ENCODE peak calls at places on chromosomes 13 and 19, in five cellular contexts. One of them, this sample, is unnamed.

GRCh38 chr19:48606463-48607358 is at the start of gene SPACA4:
- DNase-seq in colonic mucosa: no peak
- DNase-seq in neural progenitor cell: no peak
- DNase-seq in HCT116: no peak
- DNase-seq in fibroblast of lung: no peak
- DNase-seq in this sample: no peak

GRCh38 chr13:29903524-29903923 is 53.1 kb upstream of the UBL3 start:
- DNase-seq in HCT116: no peak
- DNase-seq in colonic mucosa: peak; percentile 62
- DNase-seq in neural progenitor cell: no peak
- DNase-seq in fibroblast of lung: no peak
- DNase-seq in this sample: no peak

GRCh38 chr13:25948910-25949309 is 102.9 kb downstream of the SHISA2 start:
- DNase-seq in colonic mucosa: no peak
- DNase-seq in neural progenitor cell: no peak
- DNase-seq in HCT116: no peak
- DNase-seq in fibroblast of lung: no peak
- DNase-seq in this sample: no peak

GRCh38 chr19:8445488-8446001 is 770 bp downstream of the HNRNPM start:
- DNase-seq in HCT116: no peak
- DNase-seq in fibroblast of lung: no peak
- DNase-seq in colonic mucosa: peak; percentile 68
- DNase-seq in neural progenitor cell: peak; percentile 78
- DNase-seq in this sample: peak; percentile 54

GRCh38 chr19:44641460-44641859 is 2.2 kb upstream of the PVR start:
- DNase-seq in HCT116: no peak
- DNase-seq in neural progenitor cell: no peak
- DNase-seq in colonic mucosa: no peak
- DNase-seq in fibroblast of lung: no peak
- DNase-seq in this sample: no peak

GRCh38 chr13:75803175-75803611 is 167.1 kb downstream of the LMO7 start:
- DNase-seq in neural progenitor cell: no peak
- DNase-seq in HCT116: no peak
- DNase-seq in fibroblast of lung: no peak
- DNase-seq in colonic mucosa: peak; percentile 44
- DNase-seq in this sample: peak; percentile 24

GRCh38 chr13:38361551-38362262 is 12.1 kb downstream of the UFM1 start:
- DNase-seq in neural progenitor cell: no peak
- DNase-seq in HCT116: no peak
- DNase-seq in fibroblast of lung: no peak
- DNase-seq in colonic mucosa: no peak
- DNase-seq in this sample: no peak

GRCh38 chr19:16375936-16376185 is 51.2 kb downstream of the KLF2 start:
- DNase-seq in colonic mucosa: no peak
- DNase-seq in HCT116: no peak
- DNase-seq in neural progenitor cell: no peak
- DNase-seq in fibroblast of lung: no peak
- DNase-seq in this sample: no peak

GRCh38 chr13:98873377-98874028 is 104.4 kb downstream of the DOCK9 start:
- DNase-seq in colonic mucosa: no peak
- DNase-seq in neural progenitor cell: no peak
- DNase-seq in HCT116: no peak
- DNase-seq in fibroblast of lung: no peak
- DNase-seq in this sample: no peak

GRCh38 chr13:95745752-95746151 is 68.8 kb downstream of the DNAJC3 start:
- DNase-seq in HCT116: no peak
- DNase-seq in colonic mucosa: no peak
- DNase-seq in fibroblast of lung: no peak
- DNase-seq in neural progenitor cell: no peak
- DNase-seq in this sample: no peak

GRCh38 chr13:98842858-98843481 is 90.5 kb upstream of the SLC15A1 start:
- DNase-seq in HCT116: peak; percentile 57
- DNase-seq in neural progenitor cell: peak; percentile 86
- DNase-seq in colonic mucosa: peak; percentile 72
- DNase-seq in fibroblast of lung: peak; percentile 84
- DNase-seq in this sample: peak; percentile 77

GRCh38 chr19:13707901-13708300 is 56.4 kb upstream of the MRI1 start:
- DNase-seq in colonic mucosa: no peak
- DNase-seq in fibroblast of lung: peak; percentile 19
- DNase-seq in neural progenitor cell: no peak
- DNase-seq in HCT116: no peak
- DNase-seq in this sample: no peak

GRCh38 chr13:102328909-102329308 is 72.9 kb downstream of the FGF14 start:
- DNase-seq in colonic mucosa: no peak
- DNase-seq in fibroblast of lung: peak; percentile 18
- DNase-seq in HCT116: no peak
- DNase-seq in neural progenitor cell: no peak
- DNase-seq in this sample: no peak

GRCh38 chr19:3450796-3451411 is 29.4 kb downstream of the SMIM24 start:
- DNase-seq in colonic mucosa: no peak
- DNase-seq in HCT116: no peak
- DNase-seq in fibroblast of lung: peak; percentile 100
- DNase-seq in neural progenitor cell: no peak
- DNase-seq in this sample: peak; percentile 99

GRCh38 chr19:2309734-2310362 is 1.9 kb upstream of the LINGO3 start:
- DNase-seq in colonic mucosa: no peak
- DNase-seq in neural progenitor cell: no peak
- DNase-seq in fibroblast of lung: peak; percentile 30
- DNase-seq in HCT116: no peak
- DNase-seq in this sample: no peak

GRCh38 chr13:113965383-113965874 is 8.4 kb downstream of the C13orf46 start:
- DNase-seq in colonic mucosa: no peak
- DNase-seq in fibroblast of lung: no peak
- DNase-seq in neural progenitor cell: no peak
- DNase-seq in HCT116: no peak
- DNase-seq in this sample: no peak

GRCh38 chr19:51123381-51124186 is 1.1 kb upstream of the SIGLEC9 start:
- DNase-seq in HCT116: no peak
- DNase-seq in neural progenitor cell: no peak
- DNase-seq in colonic mucosa: no peak
- DNase-seq in fibroblast of lung: no peak
- DNase-seq in this sample: no peak

GRCh38 chr19:37227996-37228395 is 10.0 kb downstream of the ZNF383 start:
- DNase-seq in colonic mucosa: no peak
- DNase-seq in neural progenitor cell: peak; percentile 42
- DNase-seq in HCT116: no peak
- DNase-seq in fibroblast of lung: no peak
- DNase-seq in this sample: no peak

GRCh38 chr19:58170860-58171259 is 12.0 kb upstream of the ZNF274 start:
- DNase-seq in colonic mucosa: no peak
- DNase-seq in fibroblast of lung: no peak
- DNase-seq in neural progenitor cell: no peak
- DNase-seq in HCT116: no peak
- DNase-seq in this sample: no peak

GRCh38 chr19:2127758-2128157 is 23.6 kb downstream of the AP3D1 start:
- DNase-seq in HCT116: no peak
- DNase-seq in colonic mucosa: no peak
- DNase-seq in neural progenitor cell: no peak
- DNase-seq in fibroblast of lung: no peak
- DNase-seq in this sample: no peak

GRCh38 chr19:35509018-35509652 is 4.3 kb downstream of the DMKN start:
- DNase-seq in HCT116: peak; percentile 59
- DNase-seq in neural progenitor cell: peak; percentile 62
- DNase-seq in colonic mucosa: peak; percentile 67
- DNase-seq in fibroblast of lung: no peak
- DNase-seq in this sample: no peak

GRCh38 chr13:64529874-64530485 is 2700.2 kb downstream of the PCDH9 start:
- DNase-seq in neural progenitor cell: peak; percentile 20
- DNase-seq in fibroblast of lung: peak; percentile 14
- DNase-seq in HCT116: peak; percentile 19
- DNase-seq in colonic mucosa: no peak
- DNase-seq in this sample: no peak

GRCh38 chr13:48037346-48038173 is at the start of gene NUDT15:
- DNase-seq in HCT116: peak; percentile 95
- DNase-seq in fibroblast of lung: peak; percentile 97
- DNase-seq in colonic mucosa: peak; percentile 94
- DNase-seq in neural progenitor cell: peak; percentile 97
- DNase-seq in this sample: peak; percentile 96

GRCh38 chr19:23509686-23510450 is 114.6 kb upstream of the ZNF91 start:
- DNase-seq in fibroblast of lung: no peak
- DNase-seq in neural progenitor cell: no peak
- DNase-seq in colonic mucosa: no peak
- DNase-seq in HCT116: no peak
- DNase-seq in this sample: no peak

GRCh38 chr19:18420931-18421330 is 1.7 kb downstream of the SSBP4 start:
- DNase-seq in neural progenitor cell: no peak
- DNase-seq in HCT116: no peak
- DNase-seq in fibroblast of lung: no peak
- DNase-seq in colonic mucosa: no peak
- DNase-seq in this sample: no peak
- H3K9ac ChIP-seq in neural progenitor cell: no peak overlapping the region
- H3K9ac ChIP-seq in HCT116: peak overlapping the region; percentile 96
- H3K9ac ChIP-seq in fibroblast of lung: no peak overlapping the region
- H3K9ac ChIP-seq in colonic mucosa: peak overlapping the region; percentile 24
- H3K9ac ChIP-seq in this sample: peak overlapping the region; percentile 71

GRCh38 chr13:28434934-28435333 is 60.0 kb downstream of the FLT1 start:
- DNase-seq in fibroblast of lung: no peak
- DNase-seq in neural progenitor cell: no peak
- DNase-seq in HCT116: no peak
- DNase-seq in colonic mucosa: no peak
- DNase-seq in this sample: no peak

GRCh38 chr13:28429685-28430290 is 65.1 kb downstream of the FLT1 start:
- DNase-seq in fibroblast of lung: no peak
- DNase-seq in neural progenitor cell: no peak
- DNase-seq in HCT116: no peak
- DNase-seq in colonic mucosa: no peak
- DNase-seq in this sample: no peak

GRCh38 chr13:28425796-28426195 is 69.1 kb downstream of the FLT1 start:
- DNase-seq in HCT116: no peak
- DNase-seq in colonic mucosa: no peak
- DNase-seq in neural progenitor cell: no peak
- DNase-seq in fibroblast of lung: no peak
- DNase-seq in this sample: no peak

DNA sequence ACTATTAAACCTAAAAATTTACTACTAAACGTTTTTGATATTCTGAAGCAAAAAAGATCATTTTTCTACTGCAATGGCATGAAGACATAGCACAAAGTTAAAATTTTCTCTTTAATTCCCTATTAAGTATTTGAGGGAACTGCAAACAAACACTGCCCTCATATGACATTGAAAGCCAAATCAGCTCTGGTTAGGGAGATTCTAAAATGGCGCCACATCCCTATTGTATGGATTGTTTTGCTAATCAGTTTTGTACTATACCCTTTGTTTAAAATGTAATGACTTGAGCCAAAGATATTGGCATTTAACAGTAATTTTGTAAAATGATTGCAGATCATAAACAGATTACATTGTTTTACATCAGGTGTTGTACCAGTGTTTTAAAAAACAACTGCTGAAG is 65.8 kb downstream of the FLT1 start:
- DNase-seq in fibroblast of lung: no peak
- DNase-seq in colonic mucosa: no peak
- DNase-seq in HCT116: no peak
- DNase-seq in neural progenitor cell: no peak
- DNase-seq in this sample: no peak
- TF ChIP-seq CTCF in fibroblast of lung: no peak
- TF ChIP-seq CTCF in colonic mucosa: no peak
- TF ChIP-seq CTCF in HCT116: no peak
- TF ChIP-seq CTCF in neural progenitor cell: no peak
- TF ChIP-seq CTCF in this sample: no peak

GRCh38 chr19:46607441-46607841 is 6.3 kb downstream of the CALM3 start:
- DNase-seq in HCT116: no peak
- DNase-seq in colonic mucosa: peak; percentile 15
- DNase-seq in neural progenitor cell: no peak
- DNase-seq in fibroblast of lung: no peak
- DNase-seq in this sample: no peak
- H3K4me1 ChIP-seq in HCT116: peaks cover 14% of the 10 kb centered on the region
- H3K4me1 ChIP-seq in colonic mucosa: peaks cover 12% of the 10 kb centered on the region
- H3K4me1 ChIP-seq in neural progenitor cell: peaks cover 26% of the 10 kb centered on the region
- H3K4me1 ChIP-seq in fibroblast of lung: peaks cover 14% of the 10 kb centered on the region
- H3K4me1 ChIP-seq in this sample: peaks cover 13% of the 10 kb centered on the region

DNA sequence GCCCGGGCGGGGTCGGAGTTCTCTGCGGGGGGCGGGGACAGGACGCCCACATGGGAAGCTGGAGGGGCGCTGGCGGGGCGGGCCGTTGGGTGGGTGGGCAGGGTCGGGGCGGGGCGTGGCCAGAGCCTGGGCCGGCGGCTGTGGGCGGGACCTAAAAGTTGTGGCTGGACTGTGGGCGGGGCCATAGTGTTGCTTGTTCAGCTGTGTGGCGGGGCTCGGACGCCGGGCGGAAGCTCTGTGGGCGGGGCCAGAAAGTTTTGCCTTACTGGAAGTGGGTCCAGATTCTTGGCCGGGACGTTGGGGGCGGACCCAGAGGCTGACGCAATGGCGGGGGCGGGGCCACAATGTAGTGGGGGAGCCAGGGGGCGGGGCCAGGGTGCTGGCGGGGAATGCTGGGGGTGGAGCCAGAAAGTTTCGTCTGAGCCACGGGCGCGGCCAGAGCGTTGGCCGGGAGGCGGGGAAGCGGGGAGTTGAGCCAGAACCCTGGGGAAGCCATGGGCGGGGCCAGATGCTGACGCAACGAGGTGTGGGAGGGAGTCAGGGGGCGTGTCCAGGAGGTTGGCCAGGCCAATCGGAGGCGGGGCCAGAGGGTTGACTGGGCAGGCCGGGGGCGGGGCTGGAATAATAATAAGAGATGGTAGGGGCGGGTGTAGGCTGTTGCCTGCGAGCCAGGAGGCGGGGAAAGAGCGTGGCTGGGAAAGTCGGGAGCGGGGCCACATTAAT is 524 bp downstream of the CCDC9 start:
- DNase-seq in fibroblast of lung: peak; percentile 99
- DNase-seq in HCT116: peak; percentile 95
- DNase-seq in neural progenitor cell: peak; percentile 100
- DNase-seq in colonic mucosa: peak; percentile 100
- DNase-seq in this sample: peak; percentile 99
- H3K9ac ChIP-seq in fibroblast of lung: peak overlapping the region; percentile 80
- H3K9ac ChIP-seq in HCT116: peak overlapping the region; percentile 76
- H3K9ac ChIP-seq in neural progenitor cell: no peak overlapping the region
- H3K9ac ChIP-seq in colonic mucosa: peak overlapping the region; percentile 28
- H3K9ac ChIP-seq in this sample: peak overlapping the region; percentile 97

DNA sequence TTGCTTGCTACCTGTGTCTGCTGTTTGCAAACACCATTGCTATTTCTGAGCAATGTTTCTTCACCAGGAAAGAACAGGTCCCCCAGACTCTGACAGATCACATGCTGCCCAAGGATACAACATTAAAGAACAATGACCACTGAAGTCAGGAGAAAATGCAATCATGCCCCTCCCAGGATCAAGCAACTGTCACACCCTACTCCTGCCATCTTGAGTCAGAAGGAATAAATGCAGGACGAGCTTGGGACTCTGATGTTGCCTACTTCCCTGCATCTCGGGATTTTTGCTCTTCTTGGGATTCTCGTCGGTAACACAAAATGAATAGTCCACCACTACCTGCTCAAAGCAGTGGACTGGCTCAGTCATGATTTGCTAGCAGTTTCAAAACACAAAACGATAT is 490.6 kb downstream of the COG6 start:
- DNase-seq in fibroblast of lung: no peak
- DNase-seq in HCT116: no peak
- DNase-seq in neural progenitor cell: peak; percentile 26
- DNase-seq in colonic mucosa: no peak
- DNase-seq in this sample: no peak
- TF ChIP-seq CTCF in fibroblast of lung: no peak
- TF ChIP-seq CTCF in HCT116: peak; percentile 11
- TF ChIP-seq CTCF in neural progenitor cell: peak; percentile 27
- TF ChIP-seq CTCF in colonic mucosa: no peak
- TF ChIP-seq CTCF in this sample: no peak

GRCh38 chr13:79692846-79693245 is 211.9 kb downstream of the NDFIP2 start:
- DNase-seq in neural progenitor cell: no peak
- DNase-seq in colonic mucosa: no peak
- DNase-seq in HCT116: no peak
- DNase-seq in fibroblast of lung: no peak
- DNase-seq in this sample: no peak
- H3K4me1 ChIP-seq in neural progenitor cell: no peaks in the 10 kb centered on the region
- H3K4me1 ChIP-seq in colonic mucosa: no peaks in the 10 kb centered on the region
- H3K4me1 ChIP-seq in HCT116: no peaks in the 10 kb centered on the region
- H3K4me1 ChIP-seq in fibroblast of lung: no peaks in the 10 kb centered on the region
- H3K4me1 ChIP-seq in this sample: no peaks in the 10 kb centered on the region

This sample was measured in endothelial cell of umbilical vein.